ENCODE peak calls at places on chromosomes 12 and 14, in five cellular contexts. T is cardiac muscle cell, H is heart left ventricle, Q is heart right ventricle, I is lung. D is an unnamed sample.

GRCh38 chr12:113858828-113859386 is 107.2 kb downstream of the RBM19 start:
- DNase-seq in T (no peak), Q (no peak), I (no peak), H (no peak), D (no peak)

GRCh38 chr12:112616469-112617190 is 174.9 kb upstream of the RPH3A start:
- DNase-seq in H (no peak), T (no peak), Q (no peak), I (no peak), D (no peak)

GRCh38 chr12:56810918-56811317 is 47.8 kb downstream of the HSD17B6 start:
- DNase-seq in Q (no peak), H (no peak), T (no peak), I (no peak), D (no peak)

GRCh38 chr14:65222434-65222833 is 120.1 kb upstream of the MAX start:
- DNase-seq in H (peak), Q (peak), T (peak), I (peak), D (no peak)

GRCh38 chr14:60645191-60645590 is 4.1 kb downstream of the SIX1 start:
- DNase-seq in I (no peak), Q (no peak), H (no peak), T (no peak), D (no peak)

GRCh38 chr12:104466694-104467345 is 10.1 kb downstream of the CHST11 start:
- DNase-seq in T (no peak), I (no peak), H (no peak), Q (no peak), D (no peak)

GRCh38 chr12:69987453-69988102 is 162.6 kb downstream of the MYRFL start:
- DNase-seq in Q (no peak), T (peak), I (no peak), H (no peak), D (peak)

GRCh38 chr14:66610154-66610563 is 102.2 kb downstream of the GPHN start:
- DNase-seq in H (no peak), Q (no peak), I (no peak), T (peak), D (no peak)

GRCh38 chr12:113241191-113242017 is 20.1 kb downstream of the TPCN1 start:
- DNase-seq in I (no peak), T (peak), H (no peak), Q (no peak), D (no peak)

DNA sequence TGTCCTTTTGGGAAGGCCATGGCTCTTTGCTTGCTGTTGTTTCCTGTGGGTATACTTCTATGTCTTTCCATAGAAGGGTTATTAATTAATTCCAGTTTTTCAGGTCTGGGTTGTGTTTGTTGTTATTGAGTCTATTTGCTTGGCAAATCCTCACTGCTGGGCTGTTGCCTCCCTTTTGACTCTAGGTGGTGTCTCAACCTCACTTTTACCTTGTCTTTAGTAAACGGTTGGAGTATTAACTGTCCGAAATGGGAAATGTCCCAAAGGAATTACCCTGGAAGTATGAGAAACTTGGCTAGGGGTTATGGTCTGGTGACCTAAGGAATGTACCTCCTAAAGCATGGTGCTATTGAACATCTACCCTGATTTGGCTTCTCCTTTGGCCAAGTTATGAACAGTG is 16.7 kb downstream of the PRH1 start:
- DNase-seq in T (peak), H (no peak), I (no peak), Q (no peak), D (no peak)
- TF ChIP-seq CTCF in T (no peak), H (no peak), I (no peak), Q (peak), D (no peak)

GRCh38 chr12:121810234-121810817 is 6.5 kb downstream of the SETD1B start:
- DNase-seq in I (no peak), Q (no peak), T (no peak), H (no peak), D (no peak)
- H3K4me3 ChIP-seq in I (no peak), Q (no peak), T (no peak), H (no peak), D (no peak)

DNA sequence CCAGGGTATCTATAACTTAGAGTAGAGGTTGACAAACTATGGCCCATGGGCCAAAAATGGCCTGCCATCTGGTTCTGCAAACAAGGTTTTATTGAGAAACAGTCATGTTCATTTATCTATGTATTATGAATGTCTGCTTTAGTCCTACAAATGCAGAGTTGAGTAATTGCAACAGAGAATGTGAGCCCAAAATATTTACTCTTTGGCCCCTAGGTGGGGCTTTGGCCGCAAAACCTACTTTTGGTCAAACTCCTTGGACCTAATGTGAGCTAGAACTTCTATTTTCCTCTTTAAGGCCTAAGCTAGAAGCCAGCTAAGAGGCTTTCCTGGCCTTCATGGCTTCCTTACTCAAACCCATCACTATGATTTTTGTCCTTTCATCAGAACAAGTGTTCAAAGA is 379.1 kb downstream of the NELL2 start:
- DNase-seq in H (no peak), T (no peak), Q (no peak), I (no peak), D (no peak)
- TF ChIP-seq CTCF in H (no peak), T (no peak), Q (no peak), I (no peak), D (no peak)

GRCh38 chr14:103206023-103206481 is 82.8 kb downstream of the TNFAIP2 start:
- DNase-seq in T (no peak), Q (no peak), H (no peak), I (no peak), D (no peak)
- H3K4me3 ChIP-seq in T (no peak), Q (peak), H (peak), I (no peak), D (no peak)

GRCh38 chr12:83256581-83256980 is 569.9 kb downstream of the TMTC2 start:
- DNase-seq in Q (no peak), I (no peak), H (no peak), T (no peak), D (no peak)

GRCh38 chr12:83265798-83266197 is 579.1 kb downstream of the TMTC2 start:
- DNase-seq in H (no peak), T (no peak), Q (no peak), I (no peak), D (no peak)

GRCh38 chr12:83261998-83262397 is 575.3 kb downstream of the TMTC2 start:
- DNase-seq in I (no peak), T (no peak), H (no peak), Q (no peak), D (no peak)
- TF ChIP-seq CTCF in I (no peak), T (no peak), H (no peak), Q (no peak), D (no peak)

GRCh38 chr14:47674148-47674545 is 1.3 kb downstream of the MDGA2 start:
- DNase-seq in H (no peak), I (no peak), Q (no peak), T (no peak), D (no peak)
- H3K4me3 ChIP-seq in H (peak), I (peak), Q (peak), T (peak), D (peak)

GRCh38 chr12:15151141-15152091 is 69.8 kb downstream of the RERG start:
- DNase-seq in H (no peak), I (no peak), T (peak), Q (no peak), D (no peak)
- TF ChIP-seq CTCF in H (peak), I (peak), T (peak), Q (peak), D (peak)

D was measured in astrocyte of the cerebellum.